ENCODE peak calls at places on chromosomes 3 and 15, in four cellular contexts. Z is GM10248, H is lower leg skin, C is EH. Q is an unnamed sample.

GRCh38 chr15:74431645-74432044 is 2.1 kb downstream of the SEMA7A start:
- DNase-seq in Z (no peak), C (no peak), H (no peak), Q (no peak)

GRCh38 chr3:11917051-11917450 is 70.4 kb upstream of the TAMM41 start:
- DNase-seq in Z (no peak), H (no peak), C (no peak), Q (no peak)

GRCh38 chr3:70992557-70992956 is 591.0 kb downstream of the FOXP1 start:
- DNase-seq in C (peak; percentile 75), H (no peak), Z (no peak), Q (no peak)

GRCh38 chr3:126378341-126378751 is 16.4 kb upstream of the CFAP100 start:
- DNase-seq in Z (no peak), H (no peak), C (no peak), Q (no peak)

GRCh38 chr15:80173022-80173759 is 20.4 kb downstream of the FAH start:
- DNase-seq in Z (peak; percentile 81), H (peak; percentile 56), C (peak; percentile 54), Q (peak; percentile 69)

GRCh38 chr3:1228289-1228688 is 135.5 kb downstream of the CNTN6 start:
- DNase-seq in H (no peak), C (no peak), Z (no peak), Q (no peak)

GRCh38 chr3:107242579-107242978 is 134.7 kb upstream of the CCDC54 start:
- DNase-seq in H (no peak), Z (no peak), C (peak; percentile 12), Q (no peak)

GRCh38 chr3:12336099-12336498 is 47.2 kb downstream of the PPARG start:
- DNase-seq in Z (no peak), H (no peak), C (no peak), Q (no peak)

GRCh38 chr3:72960812-72961518 is 35.6 kb upstream of the PPP4R2 start:
- DNase-seq in Z (no peak), C (peak; percentile 53), H (peak; percentile 36), Q (no peak)

GRCh38 chr3:183260167-183260904 is 7.3 kb downstream of the B3GNT5 start:
- DNase-seq in Z (no peak), C (no peak), H (no peak), Q (no peak)

GRCh38 chr3:61132062-61132461 is 119.2 kb downstream of the FHIT start:
- DNase-seq in C (no peak), H (no peak), Z (peak; percentile 36), Q (no peak)

GRCh38 chr15:44243146-44243545 is 45.4 kb upstream of the GOLM2 start:
- DNase-seq in C (peak; percentile 25), Z (no peak), H (no peak), Q (no peak)

GRCh38 chr3:188544012-188544411 is 390.1 kb downstream of the LPP start:
- DNase-seq in H (no peak), C (no peak), Z (no peak), Q (no peak)

GRCh38 chr15:67833504-67834248 is 6.2 kb downstream of the RNU6-1 start:
- DNase-seq in H (no peak), C (peak; percentile 44), Z (peak; percentile 76), Q (peak; percentile 30)

GRCh38 chr3:42743204-42743995 is 29.7 kb downstream of the CCDC13 start:
- DNase-seq in Z (no peak), C (no peak), H (peak; percentile 12), Q (no peak)

GRCh38 chr15:78044407-78045155 is 32.9 kb downstream of the TBC1D2B start:
- DNase-seq in H (no peak), C (peak; percentile 68), Z (no peak), Q (no peak)

GRCh38 chr15:41283653-41284424 is 48.6 kb downstream of the OIP5 start:
- DNase-seq in C (peak; percentile 99), H (peak; percentile 98), Z (peak; percentile 99), Q (peak; percentile 98)

GRCh38 chr3:48845170-48845569 is 2.5 kb downstream of the PRKAR2A start:
- DNase-seq in H (no peak), Z (no peak), C (no peak), Q (no peak)

Q was measured in CD8-positive, alpha-beta T cell.